ENCODE peak calls at places on chromosome 20, in seven cellular contexts. T is A549, H is BE2C, D is heart right ventricle, L is MM.1S, A is sigmoid colon, S is stomach. Z is an unnamed sample.

GRCh38 chr20:53480913-53481312 is 112.7 kb downstream of the ZNF217 start:
- DNase-seq in T (no peak), H (no peak), D (no peak), L (no peak), A (no peak), S (no peak), Z (no peak)

GRCh38 chr20:47051936-47052566 is 157.4 kb downstream of the EYA2 start:
- DNase-seq in T (no peak), H (no peak), D (no peak), L (no peak), A (no peak), S (no peak), Z (no peak)

GRCh38 chr20:25580711-25581110 is 4.6 kb downstream of the NINL start:
- DNase-seq in T (no peak), H (no peak), D (no peak), L (no peak), A (no peak), S (peak; percentile 47), Z (peak; percentile 45)

GRCh38 chr20:23115823-23116222 is 29.7 kb upstream of the CD93 start:
- DNase-seq in T (no peak), H (no peak), D (no peak), L (no peak), A (peak; percentile 24), S (no peak), Z (no peak)

GRCh38 chr20:55538261-55538908 is 466.9 kb downstream of the CBLN4 start:
- DNase-seq in T (no peak), H (no peak), D (no peak), L (no peak), A (no peak), S (no peak), Z (no peak)

GRCh38 chr20:13930246-13930645 is 60.2 kb downstream of the SEL1L2 start:
- DNase-seq in T (no peak), H (no peak), D (no peak), L (no peak), A (no peak), S (no peak), Z (no peak)

GRCh38 chr20:38421915-38422314 is 13.2 kb downstream of the SNHG17 start:
- DNase-seq in T (no peak), H (no peak), D (no peak), L (no peak), A (no peak), S (no peak), Z (no peak)

GRCh38 chr20:13384132-13384531 is 163.1 kb downstream of the ISM1 start:
- DNase-seq in T (no peak), H (no peak), D (no peak), L (no peak), A (no peak), S (no peak), Z (no peak)

GRCh38 chr20:53914861-53915458 is 155.4 kb downstream of the BCAS1 start:
- DNase-seq in T (no peak), H (no peak), D (no peak), L (no peak), A (no peak), S (no peak), Z (no peak)

GRCh38 chr20:26208296-26209091 is 511.8 kb upstream of the ZNF337 start:
- DNase-seq in T (peak; percentile 4), H (no peak), D (peak; percentile 13), L (no peak), A (peak; percentile 52), S (no peak), Z (peak; percentile 51)

GRCh38 chr20:22716824-22717351 is 132.5 kb upstream of the FOXA2 start:
- DNase-seq in T (peak; percentile 34), H (no peak), D (no peak), L (no peak), A (no peak), S (peak; percentile 46), Z (no peak)

GRCh38 chr20:64003970-64004725 is 23.2 kb downstream of the PRPF6 start:
- DNase-seq in T (no peak), H (no peak), D (no peak), L (no peak), A (no peak), S (no peak), Z (no peak)

GRCh38 chr20:41408131-41408789 is 41.6 kb upstream of the EMILIN3 start:
- DNase-seq in T (no peak), H (no peak), D (no peak), L (peak; percentile 92), A (no peak), S (no peak), Z (no peak)

GRCh38 chr20:45353746-45354145 is 5.5 kb upstream of the SDC4 start:
- DNase-seq in T (no peak), H (no peak), D (no peak), L (no peak), A (no peak), S (no peak), Z (no peak)

GRCh38 chr20:56909918-56910714 is 281.0 kb downstream of the TFAP2C start:
- DNase-seq in T (no peak), H (no peak), D (no peak), L (no peak), A (no peak), S (no peak), Z (no peak)

GRCh38 chr20:8309638-8310037 is 177.6 kb downstream of the PLCB1 start:
- DNase-seq in T (no peak), H (no peak), D (no peak), L (peak; percentile 18), A (no peak), S (no peak), Z (no peak)

GRCh38 chr20:57217802-57218201 is 48.6 kb downstream of the BMP7 start:
- DNase-seq in T (no peak), H (no peak), D (no peak), L (no peak), A (no peak), S (no peak), Z (no peak)

GRCh38 chr20:58245181-58245891 is 16.9 kb upstream of the ANKRD60 start:
- DNase-seq in T (no peak), H (no peak), D (no peak), L (no peak), A (no peak), S (no peak), Z (no peak)

GRCh38 chr20:58244517-58245030 is 16.1 kb upstream of the ANKRD60 start:
- DNase-seq in T (no peak), H (no peak), D (no peak), L (no peak), A (no peak), S (no peak), Z (no peak)

GRCh38 chr20:58243653-58244410 is 15.4 kb upstream of the ANKRD60 start:
- DNase-seq in T (no peak), H (no peak), D (no peak), L (no peak), A (no peak), S (no peak), Z (no peak)

GRCh38 chr20:58245931-58246330 is 17.5 kb upstream of the ANKRD60 start:
- DNase-seq in T (no peak), H (no peak), D (no peak), L (no peak), A (no peak), S (no peak), Z (no peak)

DNA sequence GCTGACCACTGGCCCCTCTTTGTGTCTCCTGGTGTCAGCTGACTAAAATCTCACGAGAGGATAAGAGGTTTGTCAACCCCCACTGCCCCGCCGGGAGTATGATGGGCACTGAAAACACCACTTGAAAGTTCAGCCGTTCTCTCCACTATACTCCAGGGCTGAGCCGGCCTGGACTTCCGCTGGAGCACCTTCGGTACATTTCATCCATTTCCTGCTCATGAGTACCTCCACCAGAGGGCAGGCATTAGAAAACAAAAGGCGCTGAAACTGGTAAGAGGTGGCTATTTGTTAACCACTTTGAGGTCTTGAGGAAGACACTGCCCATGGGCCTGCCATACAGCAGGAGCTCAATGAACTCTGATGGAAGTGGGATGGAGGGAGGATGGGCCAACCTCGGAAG is 17.9 kb upstream of the ANKRD60 start:
- DNase-seq in T (peak; percentile 25), H (peak; percentile 50), D (no peak), L (no peak), A (no peak), S (no peak), Z (no peak)
- TF ChIP-seq CTCF in T (peak; percentile 51), H (peak; percentile 77), D (peak; percentile 38), L (no peak), A (no peak), S (no peak), Z (no peak)

DNA sequence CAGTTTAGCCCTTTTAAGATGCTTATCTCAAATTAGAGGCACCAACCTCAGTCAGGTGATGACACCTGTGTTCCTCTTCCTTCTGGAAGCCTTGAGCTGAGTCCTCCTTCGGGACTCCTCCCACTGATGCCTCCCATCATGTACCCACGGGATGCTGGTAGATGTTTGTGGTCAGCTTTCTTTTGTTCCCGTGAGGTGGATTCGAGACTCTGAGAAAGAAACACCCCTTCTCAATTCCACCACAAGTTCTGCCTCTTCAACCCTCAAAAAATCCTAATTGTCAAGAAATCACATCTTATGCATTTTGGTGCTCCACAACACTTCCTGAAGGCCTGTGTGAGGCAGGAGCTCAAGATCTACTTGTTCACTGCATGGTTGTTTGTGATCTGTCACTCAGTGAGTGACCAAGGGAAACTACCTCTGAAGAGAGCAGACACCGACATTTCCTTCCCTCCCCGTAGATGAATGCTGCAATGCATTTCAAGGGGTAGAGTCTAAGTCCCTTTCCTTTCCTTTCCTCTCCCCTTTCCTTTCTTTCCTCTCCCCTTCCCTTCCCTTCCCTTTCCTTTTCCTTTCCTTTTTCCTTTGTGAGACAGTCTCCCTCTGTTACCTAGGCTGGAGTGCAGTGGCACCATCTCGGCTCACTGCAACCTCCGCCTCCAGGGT is 50.5 kb downstream of the PCNA start:
- DNase-seq in T (no peak), H (no peak), D (no peak), L (peak; percentile 67), A (no peak), S (no peak), Z (no peak)
- H3K4me1 ChIP-seq in T (peaks cover 55% of the 10 kb centered on the region), H (no peaks in the 10 kb centered on the region), D (peaks cover 12% of the 10 kb centered on the region), L (peaks cover 33% of the 10 kb centered on the region), A (peaks cover 12% of the 10 kb centered on the region), S (peaks cover 15% of the 10 kb centered on the region), Z (peaks cover 10% of the 10 kb centered on the region)

DNA sequence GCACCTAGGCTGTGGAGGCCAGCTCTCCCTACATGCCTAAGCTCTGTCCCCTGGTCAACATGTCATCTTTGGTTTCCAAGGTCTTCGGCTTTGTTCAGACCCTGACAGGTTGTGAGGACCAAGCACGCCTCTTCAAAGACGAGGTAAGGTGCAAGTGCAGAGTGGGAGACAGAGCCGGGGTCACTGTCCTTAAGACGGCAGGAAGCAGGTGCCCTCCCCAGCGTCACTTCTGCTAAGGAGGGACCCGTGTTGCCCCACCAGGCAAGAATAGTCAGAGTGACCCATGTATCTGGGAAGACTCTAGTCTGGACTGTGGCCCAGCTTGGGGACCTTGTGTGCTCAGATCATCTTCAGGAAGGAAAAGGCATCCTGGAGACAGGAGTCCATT is 18.2 kb upstream of the SGK2 start:
- DNase-seq in T (no peak), H (no peak), D (no peak), L (no peak), A (no peak), S (peak; percentile 9), Z (no peak)
- H3K4me3 ChIP-seq in T (no peak overlapping the region), H (no peak overlapping the region), D (no peak overlapping the region), L (no peak overlapping the region), A (no peak overlapping the region), S (no peak overlapping the region), Z (no peak overlapping the region)

DNA sequence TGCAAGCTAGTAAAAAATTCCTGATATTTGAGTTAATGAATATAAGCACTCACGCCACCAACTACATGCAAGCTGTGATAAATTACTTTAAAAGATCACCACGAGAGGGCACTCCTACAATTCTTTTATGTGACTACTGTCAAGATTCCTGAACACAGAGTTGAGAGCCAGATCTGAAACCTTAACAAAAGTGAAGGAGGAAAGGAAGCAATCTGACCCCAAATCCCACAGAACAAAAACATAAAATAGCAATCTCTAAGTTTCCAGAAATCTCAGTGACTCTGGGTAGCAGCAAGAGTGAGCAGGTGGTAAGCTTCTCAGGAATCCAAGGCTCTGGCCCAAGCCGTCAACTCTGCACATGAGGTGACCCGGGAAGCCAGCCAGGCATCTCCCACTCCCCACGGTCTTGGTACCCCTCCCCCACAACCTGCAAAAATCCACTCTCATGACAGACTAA is 55.1 kb downstream of the STAU1 start:
- DNase-seq in T (peak; percentile 57), H (peak; percentile 37), D (no peak), L (peak; percentile 62), A (no peak), S (no peak), Z (no peak)
- TF ChIP-seq CTCF in T (peak; percentile 81), H (peak; percentile 56), D (peak; percentile 70), L (peak; percentile 59), A (peak; percentile 50), S (peak; percentile 29), Z (peak; percentile 46)